ENCODE peak calls at places on chromosomes 5 and 9, in five cellular contexts. G is sigmoid colon, V is stomach, K is ovary, J is breast epithelium. C is an unnamed sample.

GRCh38 chr5:159337291-159337974 is 7.1 kb upstream of the IL12B start:
- DNase-seq in J (no peak), G (no peak), V (no peak), K (no peak), C (no peak)

GRCh38 chr9:120841930-120842684 is 615 bp downstream of the PSMD5 start:
- DNase-seq in V (no peak), J (no peak), G (no peak), K (no peak), C (no peak)

GRCh38 chr5:142078251-142078650 is 30.3 kb upstream of the NDFIP1 start:
- DNase-seq in V (no peak), J (no peak), G (no peak), K (no peak), C (no peak)

GRCh38 chr9:20620658-20621552 is 1.4 kb downstream of the MLLT3 start:
- DNase-seq in J (peak), K (peak), V (peak), G (peak), C (peak)

GRCh38 chr5:13735686-13736085 is 208.8 kb downstream of the DNAH5 start:
- DNase-seq in K (no peak), G (no peak), J (no peak), V (no peak), C (no peak)

GRCh38 chr9:75889977-75890540 is 414 bp upstream of the PCSK5 start:
- DNase-seq in K (peak), G (peak), J (no peak), V (peak), C (no peak)

GRCh38 chr9:98933185-98933584 is 10.5 kb upstream of the COL15A1 start:
- DNase-seq in G (no peak), J (no peak), K (no peak), V (no peak), C (no peak)

GRCh38 chr5:105907016-105907415 is 1763.7 kb downstream of the EFNA5 start:
- DNase-seq in G (no peak), V (no peak), J (no peak), K (no peak), C (no peak)

GRCh38 chr5:74085186-74085585 is 459.2 kb downstream of the ARHGEF28 start:
- DNase-seq in V (no peak), G (no peak), J (no peak), K (no peak), C (no peak)

GRCh38 chr9:126119731-126120130 is 206.9 kb upstream of the MVB12B start:
- DNase-seq in V (no peak), K (no peak), G (no peak), J (no peak), C (no peak)

GRCh38 chr5:178231736-178232123 is 872 bp downstream of the PHYKPL start:
- DNase-seq in J (no peak), V (no peak), K (no peak), G (no peak), C (no peak)

GRCh38 chr9:27726244-27727141 is 153.2 kb upstream of the C9orf72 start:
- DNase-seq in V (peak), K (peak), G (no peak), J (no peak), C (peak)

GRCh38 chr9:137301086-137301947 is 754 bp downstream of the NRARP start:
- DNase-seq in J (no peak), V (peak), K (peak), G (no peak), C (no peak)

GRCh38 chr9:137303893-137304382 is 1.9 kb upstream of the NRARP start:
- DNase-seq in J (no peak), K (no peak), V (no peak), G (no peak), C (peak)

GRCh38 chr9:137303031-137303892 is 1.2 kb upstream of the NRARP start:
- DNase-seq in K (peak), G (peak), J (no peak), V (no peak), C (peak)

GRCh38 chr9:137300607-137301085 is 1.4 kb downstream of the NRARP start:
- DNase-seq in K (peak), G (no peak), V (no peak), J (no peak), C (peak)

GRCh38 chr9:137302176-137303030 is at the start of gene NRARP:
- DNase-seq in V (peak), K (peak), J (peak), G (peak), C (peak)
- TF ChIP-seq POLR2A in V (peak), K (no peak), J (no peak), G (no peak), C (peak)

GRCh38 chr5:96661101-96661840 is 905 bp upstream of the CAST start:
- DNase-seq in K (no peak), V (no peak), G (peak), J (no peak), C (peak)

GRCh38 chr5:96664669-96665068 is 2.5 kb downstream of the CAST start:
- DNase-seq in K (no peak), V (no peak), J (no peak), G (no peak), C (no peak)

GRCh38 chr5:96663608-96664007 is 1.4 kb downstream of the CAST start:
- DNase-seq in K (no peak), V (no peak), G (no peak), J (no peak), C (no peak)

GRCh38 chr5:96662725-96663513 is 743 bp downstream of the CAST start:
- DNase-seq in K (peak), G (peak), J (peak), V (peak), C (peak)

DNA sequence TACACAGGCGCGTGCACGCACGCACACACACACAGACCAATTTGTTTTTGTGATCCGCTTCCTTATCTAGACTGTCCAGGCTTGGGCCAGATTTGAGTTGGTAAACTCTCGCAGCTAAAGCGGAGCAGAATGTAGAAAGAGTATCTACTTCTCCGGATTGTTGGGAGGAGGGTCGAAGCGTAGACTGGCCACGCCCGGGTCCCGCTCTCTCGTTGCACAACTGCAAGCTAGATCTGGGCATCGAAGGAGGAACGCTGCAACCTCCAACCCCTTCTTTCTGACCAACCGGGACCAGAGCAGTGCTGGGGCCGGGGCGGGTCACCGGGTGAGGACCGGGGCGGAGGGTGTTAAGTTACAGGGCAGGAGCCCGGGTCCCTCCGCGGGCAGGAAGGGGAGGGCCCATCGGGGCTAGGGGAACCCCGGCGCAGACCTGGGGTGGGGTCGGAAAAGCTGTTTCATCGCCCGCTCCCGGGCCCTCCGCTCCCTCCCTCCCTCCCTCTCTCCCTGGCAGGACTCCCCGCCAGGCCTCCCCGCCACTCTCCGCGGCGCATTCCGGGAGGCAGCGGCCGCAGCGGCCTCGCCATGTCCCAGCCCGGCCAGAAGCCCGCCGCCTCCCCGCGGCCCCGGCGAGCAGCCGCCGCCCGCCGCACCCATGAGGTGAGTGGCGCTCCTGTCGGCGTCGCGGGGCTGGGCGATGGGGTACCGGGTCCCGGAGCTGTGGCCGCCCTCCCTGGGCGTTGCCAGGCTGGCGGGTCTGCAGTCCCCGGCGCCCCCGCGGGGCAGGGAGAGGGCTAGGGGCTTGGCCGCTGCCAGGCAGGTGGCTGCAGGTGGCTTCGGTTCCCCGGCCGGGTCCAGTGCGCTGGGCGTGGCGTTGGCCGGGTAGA is at the start of gene CAST:
- DNase-seq in V (peak), J (peak), K (peak), G (peak), C (peak)
- TF ChIP-seq POLR2A in V (no peak), J (peak), K (no peak), G (peak), C (no peak)

GRCh38 chr5:136506131-136506530 is 140.8 kb upstream of the TRPC7 start:
- DNase-seq in V (no peak), G (no peak), J (no peak), K (no peak), C (no peak)

DNA sequence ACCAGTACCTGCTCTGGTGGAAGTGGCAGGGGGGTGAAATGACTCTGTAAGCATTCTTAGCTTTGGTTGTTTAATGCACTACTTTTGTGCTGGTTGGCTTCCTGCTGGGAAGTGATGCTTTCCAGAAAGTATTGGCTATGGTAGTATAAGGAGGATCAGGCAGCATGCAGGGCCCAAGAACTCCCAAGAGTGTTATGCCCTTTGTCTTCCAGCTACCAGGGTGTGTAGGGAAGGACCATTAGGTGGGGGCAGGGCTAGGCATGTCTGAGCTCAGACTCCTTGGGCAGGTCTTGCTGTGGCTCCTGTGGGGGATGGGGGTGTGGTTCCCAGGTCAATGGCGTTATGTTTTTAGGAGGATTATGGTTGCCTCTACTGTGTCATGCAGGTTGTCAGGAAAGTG is 135.8 kb upstream of the TRPC7 start:
- DNase-seq in G (no peak), J (no peak), K (no peak), V (no peak), C (no peak)
- TF ChIP-seq POLR2A in G (no peak), J (no peak), K (no peak), V (no peak), C (no peak)

GRCh38 chr5:173689713-173690360 is 73.4 kb upstream of the BOD1 start:
- DNase-seq in V (peak), K (no peak), G (no peak), J (no peak), C (peak)

GRCh38 chr5:173688708-173689107 is 72.3 kb upstream of the BOD1 start:
- DNase-seq in J (no peak), V (no peak), K (no peak), G (no peak), C (no peak)

GRCh38 chr5:173691931-173692330 is 75.5 kb upstream of the BOD1 start:
- DNase-seq in K (no peak), G (no peak), J (no peak), V (no peak), C (no peak)

GRCh38 chr5:173686950-173687349 is 70.5 kb upstream of the BOD1 start:
- DNase-seq in G (no peak), K (no peak), J (no peak), V (no peak), C (no peak)

GRCh38 chr5:173689171-173689676 is 72.8 kb upstream of the BOD1 start:
- DNase-seq in J (no peak), K (no peak), V (peak), G (no peak), C (no peak)
- TF ChIP-seq POLR2A in J (no peak), K (no peak), V (no peak), G (no peak), C (no peak)

GRCh38 chr9:137316012-137316981 is 14.2 kb upstream of the NRARP start:
- DNase-seq in K (peak), V (peak), G (peak), J (peak), C (peak)
- TF ChIP-seq POLR2A in K (no peak), V (no peak), G (no peak), J (no peak), C (no peak)

GRCh38 chr5:1175801-1176472 is 25.5 kb upstream of the SLC6A19 start:
- DNase-seq in V (no peak), J (no peak), G (no peak), K (no peak), C (peak)
- TF ChIP-seq POLR2A in V (no peak), J (no peak), G (no peak), K (no peak), C (no peak)

C was measured in Peyer's patch.